ENCODE peak calls at places on chromosome 15, in seven cellular contexts. One of them, this sample, is unnamed.

GRCh38 chr15:29731865-29732264 is 90.4 kb downstream of the TJP1 start:
- DNase-seq in neural progenitor cell: no peak
- DNase-seq in IMR-90: peak; percentile 32
- DNase-seq in SK-N-SH: no peak
- DNase-seq in neuronal stem cell: no peak
- DNase-seq in H9: no peak
- DNase-seq in endothelial cell of umbilical vein: no peak
- DNase-seq in this sample: no peak

GRCh38 chr15:44081223-44082013 is 113.7 kb downstream of the FRMD5 start:
- DNase-seq in H9: no peak
- DNase-seq in SK-N-SH: no peak
- DNase-seq in neural progenitor cell: no peak
- DNase-seq in neuronal stem cell: no peak
- DNase-seq in IMR-90: peak; percentile 92
- DNase-seq in endothelial cell of umbilical vein: peak; percentile 90
- DNase-seq in this sample: no peak

GRCh38 chr15:83288381-83288801 is 3.9 kb upstream of the BNC1 start:
- DNase-seq in IMR-90: no peak
- DNase-seq in SK-N-SH: no peak
- DNase-seq in endothelial cell of umbilical vein: no peak
- DNase-seq in neural progenitor cell: no peak
- DNase-seq in H9: peak; percentile 62
- DNase-seq in neuronal stem cell: no peak
- DNase-seq in this sample: peak; percentile 64

GRCh38 chr15:41961014-41961518 is 11.3 kb downstream of the EHD4 start:
- DNase-seq in neural progenitor cell: no peak
- DNase-seq in SK-N-SH: no peak
- DNase-seq in neuronal stem cell: no peak
- DNase-seq in H9: no peak
- DNase-seq in IMR-90: no peak
- DNase-seq in endothelial cell of umbilical vein: peak; percentile 58
- DNase-seq in this sample: no peak

GRCh38 chr15:96947830-96948229 is 617.3 kb downstream of the NR2F2 start:
- DNase-seq in neural progenitor cell: peak; percentile 86
- DNase-seq in H9: peak; percentile 55
- DNase-seq in endothelial cell of umbilical vein: peak; percentile 22
- DNase-seq in SK-N-SH: peak; percentile 10
- DNase-seq in neuronal stem cell: peak; percentile 38
- DNase-seq in IMR-90: no peak
- DNase-seq in this sample: peak; percentile 74

GRCh38 chr15:77630956-77631789 is 1.5 kb downstream of the LINGO1 start:
- DNase-seq in SK-N-SH: peak; percentile 62
- DNase-seq in neural progenitor cell: peak; percentile 77
- DNase-seq in H9: peak; percentile 72
- DNase-seq in neuronal stem cell: peak; percentile 51
- DNase-seq in IMR-90: no peak
- DNase-seq in endothelial cell of umbilical vein: peak; percentile 12
- DNase-seq in this sample: peak; percentile 41

GRCh38 chr15:56343879-56344278 is 21.3 kb upstream of the TEX9 start:
- DNase-seq in H9: no peak
- DNase-seq in endothelial cell of umbilical vein: no peak
- DNase-seq in neuronal stem cell: no peak
- DNase-seq in neural progenitor cell: no peak
- DNase-seq in IMR-90: no peak
- DNase-seq in SK-N-SH: no peak
- DNase-seq in this sample: no peak

GRCh38 chr15:33200903-33201302 is 6.4 kb upstream of the FMN1 start:
- DNase-seq in endothelial cell of umbilical vein: no peak
- DNase-seq in IMR-90: no peak
- DNase-seq in SK-N-SH: no peak
- DNase-seq in neuronal stem cell: no peak
- DNase-seq in H9: no peak
- DNase-seq in neural progenitor cell: peak; percentile 49
- DNase-seq in this sample: peak; percentile 62

GRCh38 chr15:41559489-41560177 is 621 bp downstream of the TYRO3 start:
- DNase-seq in neural progenitor cell: peak; percentile 68
- DNase-seq in IMR-90: no peak
- DNase-seq in H9: peak; percentile 44
- DNase-seq in neuronal stem cell: peak; percentile 31
- DNase-seq in SK-N-SH: peak; percentile 66
- DNase-seq in endothelial cell of umbilical vein: no peak
- DNase-seq in this sample: peak; percentile 72

GRCh38 chr15:68888419-68888818 is 41.9 kb upstream of the SPESP1 start:
- DNase-seq in endothelial cell of umbilical vein: no peak
- DNase-seq in SK-N-SH: no peak
- DNase-seq in H9: peak; percentile 73
- DNase-seq in neural progenitor cell: peak; percentile 9
- DNase-seq in neuronal stem cell: no peak
- DNase-seq in IMR-90: no peak
- DNase-seq in this sample: peak; percentile 61

GRCh38 chr15:31268911-31269784 is 57.5 kb upstream of the KLF13 start:
- DNase-seq in neural progenitor cell: peak; percentile 1
- DNase-seq in SK-N-SH: no peak
- DNase-seq in neuronal stem cell: no peak
- DNase-seq in H9: no peak
- DNase-seq in endothelial cell of umbilical vein: no peak
- DNase-seq in IMR-90: no peak
- DNase-seq in this sample: no peak

GRCh38 chr15:98720036-98720435 is 71.7 kb downstream of the IGF1R start:
- DNase-seq in neural progenitor cell: no peak
- DNase-seq in SK-N-SH: no peak
- DNase-seq in H9: no peak
- DNase-seq in neuronal stem cell: no peak
- DNase-seq in IMR-90: no peak
- DNase-seq in endothelial cell of umbilical vein: no peak
- DNase-seq in this sample: no peak

GRCh38 chr15:98722209-98722608 is 73.9 kb downstream of the IGF1R start:
- DNase-seq in neural progenitor cell: no peak
- DNase-seq in IMR-90: no peak
- DNase-seq in H9: no peak
- DNase-seq in neuronal stem cell: no peak
- DNase-seq in SK-N-SH: no peak
- DNase-seq in endothelial cell of umbilical vein: no peak
- DNase-seq in this sample: no peak

GRCh38 chr15:98722645-98723044 is 74.3 kb downstream of the IGF1R start:
- DNase-seq in IMR-90: no peak
- DNase-seq in endothelial cell of umbilical vein: no peak
- DNase-seq in SK-N-SH: no peak
- DNase-seq in neuronal stem cell: no peak
- DNase-seq in neural progenitor cell: no peak
- DNase-seq in H9: no peak
- DNase-seq in this sample: no peak

GRCh38 chr15:98720577-98720976 is 72.2 kb downstream of the IGF1R start:
- DNase-seq in H9: no peak
- DNase-seq in neural progenitor cell: no peak
- DNase-seq in endothelial cell of umbilical vein: no peak
- DNase-seq in IMR-90: no peak
- DNase-seq in neuronal stem cell: no peak
- DNase-seq in SK-N-SH: no peak
- DNase-seq in this sample: no peak

GRCh38 chr15:98721166-98721565 is 72.8 kb downstream of the IGF1R start:
- DNase-seq in endothelial cell of umbilical vein: no peak
- DNase-seq in H9: no peak
- DNase-seq in neuronal stem cell: no peak
- DNase-seq in SK-N-SH: no peak
- DNase-seq in IMR-90: peak; percentile 46
- DNase-seq in neural progenitor cell: no peak
- DNase-seq in this sample: no peak
- H3K9ac ChIP-seq in endothelial cell of umbilical vein: no peak overlapping the region
- H3K9ac ChIP-seq in H9: no peak overlapping the region
- H3K9ac ChIP-seq in neuronal stem cell: no peak overlapping the region
- H3K9ac ChIP-seq in SK-N-SH: no peak overlapping the region
- H3K9ac ChIP-seq in IMR-90: no peak overlapping the region
- H3K9ac ChIP-seq in neural progenitor cell: no peak overlapping the region
- H3K9ac ChIP-seq in this sample: no peak overlapping the region

GRCh38 chr15:39360417-39360816 is 220.5 kb upstream of the THBS1 start:
- DNase-seq in IMR-90: no peak
- DNase-seq in neural progenitor cell: no peak
- DNase-seq in endothelial cell of umbilical vein: peak; percentile 78
- DNase-seq in SK-N-SH: no peak
- DNase-seq in neuronal stem cell: no peak
- DNase-seq in H9: no peak
- DNase-seq in this sample: no peak
- H3K27ac ChIP-seq in IMR-90: no peak overlapping the region
- H3K27ac ChIP-seq in neural progenitor cell: no peak overlapping the region
- H3K27ac ChIP-seq in endothelial cell of umbilical vein: peak overlapping the region; percentile 100
- H3K27ac ChIP-seq in SK-N-SH: no peak overlapping the region
- H3K27ac ChIP-seq in neuronal stem cell: no peak overlapping the region
- H3K27ac ChIP-seq in H9: no peak overlapping the region
- H3K27ac ChIP-seq in this sample: no peak overlapping the region

GRCh38 chr15:67098768-67099282 is 33.4 kb downstream of the SMAD3 start:
- DNase-seq in SK-N-SH: no peak
- DNase-seq in endothelial cell of umbilical vein: no peak
- DNase-seq in neural progenitor cell: no peak
- DNase-seq in neuronal stem cell: no peak
- DNase-seq in IMR-90: no peak
- DNase-seq in H9: no peak
- DNase-seq in this sample: no peak

GRCh38 chr15:67101981-67102929 is 36.9 kb downstream of the SMAD3 start:
- DNase-seq in H9: no peak
- DNase-seq in neural progenitor cell: no peak
- DNase-seq in neuronal stem cell: no peak
- DNase-seq in SK-N-SH: no peak
- DNase-seq in IMR-90: peak; percentile 87
- DNase-seq in endothelial cell of umbilical vein: peak; percentile 77
- DNase-seq in this sample: no peak

GRCh38 chr15:67103021-67103420 is 37.6 kb downstream of the SMAD3 start:
- DNase-seq in H9: no peak
- DNase-seq in SK-N-SH: no peak
- DNase-seq in neural progenitor cell: no peak
- DNase-seq in neuronal stem cell: no peak
- DNase-seq in endothelial cell of umbilical vein: no peak
- DNase-seq in IMR-90: no peak
- DNase-seq in this sample: no peak

GRCh38 chr15:67100124-67100791 is 34.9 kb downstream of the SMAD3 start:
- DNase-seq in IMR-90: no peak
- DNase-seq in SK-N-SH: no peak
- DNase-seq in neuronal stem cell: no peak
- DNase-seq in endothelial cell of umbilical vein: no peak
- DNase-seq in neural progenitor cell: no peak
- DNase-seq in H9: no peak
- DNase-seq in this sample: no peak

DNA sequence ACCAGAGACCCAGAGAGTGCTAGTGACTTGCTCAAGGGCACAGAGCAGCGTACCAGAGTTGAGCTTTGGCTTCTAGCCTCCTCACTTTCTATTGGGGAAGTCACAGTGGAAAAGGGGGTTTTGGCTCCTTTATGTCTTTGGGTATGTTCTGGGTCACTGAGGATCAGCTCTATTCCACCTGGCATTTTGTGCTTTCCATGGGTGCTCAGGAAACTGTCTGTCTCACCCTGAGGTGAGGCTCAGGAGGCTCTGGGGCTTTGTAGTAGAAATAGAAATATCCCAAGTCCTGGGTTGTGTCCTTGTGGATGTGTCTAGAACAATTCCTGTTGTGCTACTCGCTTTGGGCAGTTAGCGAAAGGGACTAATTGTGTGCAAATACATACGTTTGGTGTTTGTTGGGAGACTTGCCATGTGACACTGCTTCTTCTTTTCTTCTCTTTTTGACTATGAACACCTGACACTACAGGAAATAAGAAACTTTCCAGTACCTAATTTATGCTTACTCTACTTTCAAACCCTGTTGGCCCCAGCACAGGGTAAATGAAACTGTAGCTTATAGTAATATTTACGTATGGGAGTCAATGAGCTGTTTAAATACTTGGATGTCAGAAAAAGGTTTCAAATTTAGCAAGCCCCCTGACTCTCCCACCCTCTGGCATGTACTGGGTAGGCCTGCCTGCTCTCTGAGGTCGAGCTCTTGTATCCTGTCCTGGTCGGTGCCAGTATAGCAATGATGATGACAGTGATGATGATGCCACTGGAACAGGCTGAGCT is 35.6 kb downstream of the SMAD3 start:
- DNase-seq in IMR-90: no peak
- DNase-seq in neuronal stem cell: no peak
- DNase-seq in SK-N-SH: no peak
- DNase-seq in endothelial cell of umbilical vein: no peak
- DNase-seq in neural progenitor cell: no peak
- DNase-seq in H9: no peak
- DNase-seq in this sample: no peak
- H3K9ac ChIP-seq in IMR-90: peak overlapping the region; percentile 6
- H3K9ac ChIP-seq in neuronal stem cell: no peak overlapping the region
- H3K9ac ChIP-seq in SK-N-SH: no peak overlapping the region
- H3K9ac ChIP-seq in endothelial cell of umbilical vein: no peak overlapping the region
- H3K9ac ChIP-seq in neural progenitor cell: no peak overlapping the region
- H3K9ac ChIP-seq in H9: no peak overlapping the region
- H3K9ac ChIP-seq in this sample: no peak overlapping the region

GRCh38 chr15:74408385-74408784 is 25.4 kb downstream of the SEMA7A start:
- DNase-seq in H9: no peak
- DNase-seq in SK-N-SH: no peak
- DNase-seq in neural progenitor cell: no peak
- DNase-seq in neuronal stem cell: no peak
- DNase-seq in endothelial cell of umbilical vein: no peak
- DNase-seq in IMR-90: no peak
- DNase-seq in this sample: no peak

GRCh38 chr15:74406517-74406916 is 27.2 kb downstream of the SEMA7A start:
- DNase-seq in neuronal stem cell: no peak
- DNase-seq in SK-N-SH: no peak
- DNase-seq in endothelial cell of umbilical vein: no peak
- DNase-seq in H9: no peak
- DNase-seq in IMR-90: no peak
- DNase-seq in neural progenitor cell: no peak
- DNase-seq in this sample: no peak

GRCh38 chr15:74405823-74406222 is 27.9 kb downstream of the SEMA7A start:
- DNase-seq in neuronal stem cell: no peak
- DNase-seq in neural progenitor cell: no peak
- DNase-seq in SK-N-SH: no peak
- DNase-seq in IMR-90: no peak
- DNase-seq in endothelial cell of umbilical vein: no peak
- DNase-seq in H9: no peak
- DNase-seq in this sample: no peak

GRCh38 chr15:74408815-74409214 is 24.9 kb downstream of the SEMA7A start:
- DNase-seq in SK-N-SH: no peak
- DNase-seq in endothelial cell of umbilical vein: no peak
- DNase-seq in H9: no peak
- DNase-seq in neural progenitor cell: no peak
- DNase-seq in neuronal stem cell: no peak
- DNase-seq in IMR-90: no peak
- DNase-seq in this sample: no peak

DNA sequence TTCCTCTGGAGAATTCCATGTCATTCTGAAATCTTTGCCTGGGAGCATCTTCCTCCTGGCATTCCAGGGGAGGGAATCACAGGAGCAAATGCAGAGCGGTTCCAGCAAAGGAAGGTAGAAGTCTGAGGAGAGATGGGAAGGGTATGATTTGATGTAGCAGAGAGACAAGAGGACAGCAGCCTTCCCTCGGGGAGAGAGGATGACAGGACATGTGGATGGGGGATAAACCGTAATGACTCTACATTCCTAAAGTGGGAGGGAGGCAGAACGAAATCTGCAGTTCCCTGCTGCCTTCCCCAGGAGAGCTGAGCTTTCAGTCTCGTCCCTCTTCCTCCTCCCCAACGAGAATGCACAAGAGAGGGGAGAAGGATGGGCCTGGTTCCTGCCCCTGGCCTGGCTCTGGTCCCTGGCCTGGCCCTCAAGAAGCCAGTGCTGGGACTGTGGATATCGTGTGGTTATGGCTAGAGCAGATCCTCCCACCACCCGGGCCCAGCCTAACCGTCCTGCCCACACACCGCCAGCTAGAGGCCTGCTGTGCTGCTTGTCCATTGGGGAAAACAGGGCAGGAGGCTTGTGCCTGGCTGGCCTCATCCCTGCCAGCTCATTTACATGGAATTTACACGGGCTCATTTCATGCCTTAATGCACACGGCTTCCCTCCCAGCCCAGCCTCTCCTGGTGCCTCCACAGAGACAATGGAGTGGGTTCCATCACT is 26.6 kb downstream of the SEMA7A start:
- DNase-seq in neuronal stem cell: peak; percentile 56
- DNase-seq in IMR-90: peak; percentile 93
- DNase-seq in SK-N-SH: no peak
- DNase-seq in H9: no peak
- DNase-seq in neural progenitor cell: peak; percentile 79
- DNase-seq in endothelial cell of umbilical vein: no peak
- DNase-seq in this sample: peak; percentile 70
- H3K27ac ChIP-seq in neuronal stem cell: peak overlapping the region; percentile 48
- H3K27ac ChIP-seq in IMR-90: peak overlapping the region; percentile 88
- H3K27ac ChIP-seq in SK-N-SH: no peak overlapping the region
- H3K27ac ChIP-seq in H9: no peak overlapping the region
- H3K27ac ChIP-seq in neural progenitor cell: no peak overlapping the region
- H3K27ac ChIP-seq in endothelial cell of umbilical vein: no peak overlapping the region
- H3K27ac ChIP-seq in this sample: no peak overlapping the region